ENCODE peak calls at places on chromosomes 5 and 9, in five cellular contexts. H is PC-3, U is neural progenitor cell, Z is hepatocyte, T is GM23248. E is an unnamed sample.

GRCh38 chr9:133986061-133986460 is 6.1 kb downstream of the VAV2 start:
- DNase-seq in Z (no peak), H (no peak), U (no peak), T (no peak), E (peak)

GRCh38 chr9:108093773-108094675 is 604.5 kb upstream of the KLF4 start:
- DNase-seq in U (no peak), Z (peak), H (peak), T (peak), E (no peak)

GRCh38 chr5:172534229-172535169 is 80.2 kb upstream of the SH3PXD2B start:
- DNase-seq in U (no peak), T (peak), H (peak), Z (no peak), E (no peak)

GRCh38 chr5:145295236-145295635 is 539.9 kb downstream of the PRELID2 start:
- DNase-seq in H (no peak), T (peak), Z (no peak), U (no peak), E (no peak)

GRCh38 chr5:66939094-66939493 is 257.5 kb downstream of the CD180 start:
- DNase-seq in U (no peak), Z (no peak), H (no peak), T (no peak), E (no peak)

GRCh38 chr5:72790188-72790587 is 26.3 kb upstream of the TNPO1 start:
- DNase-seq in U (no peak), H (no peak), Z (no peak), T (peak), E (no peak)

GRCh38 chr9:126228779-126229444 is 97.7 kb upstream of the MVB12B start:
- DNase-seq in Z (peak), U (peak), T (peak), H (peak), E (peak)

GRCh38 chr5:68251804-68252648 is 36.5 kb downstream of the PIK3R1 start:
- DNase-seq in H (no peak), T (peak), Z (peak), U (no peak), E (no peak)

GRCh38 chr9:27086818-27087680 is 22.0 kb upstream of the TEK start:
- DNase-seq in T (peak), U (no peak), H (peak), Z (peak), E (no peak)
- TF ChIP-seq EZH2phosphoT487 in T (no peak), U (no peak), H (no peak), Z (no peak), E (no peak)

GRCh38 chr9:130433168-130433946 is 11.4 kb upstream of the ASS1 start:
- DNase-seq in H (peak), U (peak), T (peak), Z (peak), E (peak)
- TF ChIP-seq EZH2 in H (no peak), U (peak), T (no peak), Z (peak), E (peak)

DNA sequence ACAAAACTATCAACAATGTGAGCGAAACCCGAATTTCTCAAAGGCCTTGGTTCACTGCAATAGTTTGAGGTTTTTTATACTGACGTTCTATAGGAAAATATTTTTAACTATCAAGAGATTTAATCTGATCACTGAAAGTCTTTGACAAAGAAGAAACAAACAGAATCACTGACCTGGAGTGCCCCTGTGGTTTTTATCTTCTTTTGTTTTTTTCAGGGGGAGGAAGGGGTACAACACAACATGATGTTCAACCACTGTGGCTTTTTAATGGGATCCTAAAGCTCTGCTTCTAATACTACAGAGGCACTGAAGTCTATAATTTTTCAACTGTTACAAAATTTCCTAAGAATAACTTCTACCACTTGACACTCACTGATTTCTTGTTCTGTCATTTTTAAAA is 185.9 kb downstream of the AP3B1 start:
- DNase-seq in U (peak), H (no peak), T (no peak), Z (no peak), E (no peak)
- TF ChIP-seq EZH2phosphoT487 in U (no peak), H (no peak), T (no peak), Z (no peak), E (no peak)

DNA sequence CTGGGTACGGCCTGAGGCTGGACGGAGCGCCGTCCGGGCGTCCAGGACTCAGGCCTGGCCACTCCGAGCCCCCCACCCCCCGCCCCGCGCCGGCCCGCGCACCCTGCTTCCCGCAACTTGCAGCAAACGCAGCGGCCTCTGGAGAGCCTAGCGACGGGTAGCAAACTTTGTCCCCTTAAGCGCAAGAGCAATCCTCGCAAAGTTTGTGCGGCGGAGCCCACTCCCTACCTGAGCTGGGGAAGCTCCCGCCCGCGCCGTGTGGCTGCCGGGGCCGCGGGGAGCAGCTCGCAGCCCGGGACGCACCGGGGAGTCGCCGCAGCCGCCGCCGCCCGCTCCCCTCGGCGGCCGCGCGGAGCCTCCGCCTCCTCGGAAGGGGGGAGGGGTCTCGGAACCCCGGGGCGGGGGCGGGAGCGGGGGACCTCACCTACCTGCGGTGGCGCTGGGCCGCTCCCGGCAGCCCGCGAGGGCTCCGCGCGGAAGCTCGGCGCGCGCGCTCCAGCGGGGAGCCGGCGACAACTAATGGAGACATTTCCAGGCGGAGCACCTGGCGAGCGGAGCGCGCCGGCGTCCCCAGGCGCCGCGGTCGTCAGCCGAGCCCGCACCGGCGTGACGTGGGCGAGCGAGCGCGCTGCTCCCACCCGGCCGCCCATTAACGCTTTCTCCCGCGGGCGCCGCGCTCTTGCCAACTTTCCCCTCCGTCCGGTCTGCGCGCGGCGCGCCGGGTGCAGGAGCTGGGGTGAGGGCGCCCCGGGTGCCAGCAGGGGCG is 4.1 kb upstream of the IRX4 start:
- DNase-seq in Z (no peak), T (no peak), U (peak), H (no peak), E (no peak)
- TF ChIP-seq EZH2 in Z (no peak), T (no peak), U (peak), H (no peak), E (peak)

GRCh38 chr5:34687269-34688011 is 31.3 kb downstream of the RAI14 start:
- DNase-seq in Z (peak), U (no peak), H (no peak), T (peak), E (no peak)
- TF ChIP-seq EZH2phosphoT487 in Z (no peak), U (no peak), H (no peak), T (no peak), E (no peak)

DNA sequence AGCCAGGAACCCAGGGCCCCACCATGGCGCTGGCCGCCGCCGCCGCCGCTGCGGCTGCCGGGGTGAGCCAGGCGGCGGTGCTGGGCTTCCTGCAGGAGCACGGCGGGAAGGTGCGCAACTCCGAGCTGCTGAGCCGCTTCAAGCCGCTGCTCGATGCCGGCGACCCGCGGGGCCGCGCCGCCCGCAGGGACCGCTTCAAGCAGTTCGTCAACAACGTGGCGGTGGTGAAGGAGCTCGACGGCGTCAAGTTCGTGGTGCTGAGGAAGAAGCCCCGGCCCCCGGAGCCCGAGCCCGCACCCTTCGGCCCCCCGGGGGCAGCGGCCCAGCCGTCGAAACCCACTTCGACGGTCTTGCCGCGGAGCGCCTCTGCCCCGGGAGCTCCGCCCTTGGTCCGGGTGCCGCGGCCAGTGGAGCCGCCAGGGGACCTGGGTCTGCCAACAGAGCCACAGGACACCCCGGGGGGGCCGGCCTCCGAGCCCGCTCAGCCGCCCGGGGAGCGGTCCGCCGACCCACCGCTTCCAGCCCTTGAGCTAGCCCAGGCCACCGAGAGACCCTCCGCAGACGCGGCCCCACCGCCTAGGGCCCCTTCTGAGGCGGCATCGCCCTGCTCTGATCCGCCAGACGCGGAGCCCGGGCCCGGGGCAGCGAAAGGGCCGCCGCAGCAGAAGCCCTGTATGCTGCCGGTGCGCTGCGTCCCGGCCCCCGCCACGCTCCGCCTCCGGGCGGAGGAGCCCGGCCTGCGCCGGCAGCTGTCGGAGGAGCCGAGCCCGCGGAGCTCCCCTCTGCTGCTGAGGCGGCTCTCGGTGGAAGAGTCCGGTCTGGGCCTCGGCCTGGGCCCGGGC is 718 bp downstream of the SOWAHA start:
- DNase-seq in H (no peak), Z (peak), U (peak), T (peak), E (peak)
- TF ChIP-seq EZH2 in H (no peak), Z (peak), U (peak), T (no peak), E (peak)

DNA sequence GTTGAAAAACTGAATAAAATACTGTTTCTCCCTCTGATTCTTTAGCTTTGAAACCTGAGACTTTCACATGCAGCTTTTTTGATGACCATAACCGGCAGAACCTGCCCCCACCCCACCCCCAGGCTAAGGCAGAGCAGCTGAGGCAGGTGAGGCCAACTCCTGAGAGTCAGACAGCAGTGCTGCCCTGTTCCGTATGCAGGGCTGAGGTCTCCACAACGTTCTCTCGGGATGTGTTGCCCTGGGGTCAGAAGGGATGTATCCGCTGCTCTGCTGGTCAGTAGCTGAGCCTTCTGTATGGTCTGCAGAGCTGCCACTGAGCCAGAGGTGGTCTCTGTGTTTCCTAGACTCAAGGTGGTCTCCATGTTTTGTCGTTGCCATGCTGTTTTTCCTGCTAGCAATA is 190.5 kb downstream of the AOPEP start:
- DNase-seq in U (no peak), H (peak), Z (peak), T (no peak), E (no peak)
- TF ChIP-seq EZH2phosphoT487 in U (no peak), H (no peak), Z (no peak), T (no peak), E (no peak)

GRCh38 chr5:123035320-123035949 is 1.1 kb downstream of the PPIC start:
- DNase-seq in T (peak), Z (peak), H (peak), U (peak), E (peak)
- TF ChIP-seq EZH2 in T (no peak), Z (no peak), H (no peak), U (peak), E (no peak)